ENCODE peak calls at places on chromosomes 2 and 18, in five cellular contexts. J is mesenchymal stem cell, K is IMR-90, M is H9, D is mesendoderm. I is an unnamed sample.

GRCh38 chr2:88658318-88658717 is 31.1 kb upstream of the EIF2AK3 start:
- DNase-seq in K (peak; percentile 79), D (no peak), J (peak; percentile 12), M (no peak), I (no peak)

GRCh38 chr2:132681766-132682165 is 11.8 kb upstream of the LYPD1 start:
- DNase-seq in K (peak; percentile 54), M (no peak), J (no peak), D (no peak), I (no peak)

GRCh38 chr2:152890746-152891145 is 172.3 kb downstream of the ARL6IP6 start:
- DNase-seq in M (no peak), J (no peak), K (no peak), D (no peak), I (no peak)

GRCh38 chr18:47095810-47096209 is 54.5 kb downstream of the HDHD2 start:
- DNase-seq in D (peak; percentile 5), J (no peak), K (no peak), M (no peak), I (no peak)

GRCh38 chr2:181178823-181179412 is 198.5 kb downstream of the UBE2E3 start:
- DNase-seq in M (peak; percentile 36), D (peak; percentile 58), J (no peak), K (no peak), I (no peak)

GRCh38 chr18:79945118-79946042 is 6.1 kb downstream of the SLC66A2 start:
- DNase-seq in K (no peak), M (peak; percentile 24), J (no peak), D (no peak), I (no peak)

GRCh38 chr2:108616731-108617161 is 82.5 kb downstream of the LIMS1 start:
- DNase-seq in J (peak; percentile 48), M (no peak), D (no peak), K (peak; percentile 55), I (no peak)

GRCh38 chr2:203413796-203414195 is 85.6 kb downstream of the ABI2 start:
- DNase-seq in J (no peak), D (no peak), M (no peak), K (no peak), I (no peak)

GRCh38 chr2:222318026-222318711 is 19.4 kb upstream of the PAX3 start:
- DNase-seq in M (peak; percentile 85), K (peak; percentile 52), J (peak; percentile 74), D (peak; percentile 87), I (no peak)

GRCh38 chr18:27411911-27412310 is 226.8 kb upstream of the CHST9 start:
- DNase-seq in M (no peak), D (no peak), J (peak; percentile 6), K (no peak), I (no peak)

GRCh38 chr2:209771474-209772292 is at the start of gene UNC80:
- DNase-seq in K (peak; percentile 36), M (peak; percentile 85), J (peak; percentile 49), D (peak; percentile 83), I (peak; percentile 89)

GRCh38 chr2:43169987-43170732 is 56.2 kb downstream of the ZFP36L2 start:
- DNase-seq in J (no peak), K (no peak), D (no peak), M (peak; percentile 70), I (no peak)

GRCh38 chr2:218529990-218530389 is 38.2 kb downstream of the USP37 start:
- DNase-seq in M (no peak), D (no peak), K (no peak), J (no peak), I (no peak)

GRCh38 chr18:72376256-72376655 is 167.9 kb downstream of the CBLN2 start:
- DNase-seq in K (no peak), D (no peak), J (no peak), M (no peak), I (no peak)

GRCh38 chr18:36600548-36600947 is 228.3 kb downstream of the TPGS2 start:
- DNase-seq in D (no peak), J (no peak), K (no peak), M (no peak), I (no peak)

GRCh38 chr18:75211721-75212625 is 1.4 kb downstream of the TSHZ1 start:
- DNase-seq in J (peak; percentile 39), M (peak; percentile 69), K (peak; percentile 19), D (peak; percentile 65), I (peak; percentile 23)

GRCh38 chr2:28707592-28707991 is 44.0 kb upstream of the PPP1CB start:
- DNase-seq in K (no peak), M (no peak), J (no peak), D (no peak), I (no peak)

GRCh38 chr18:12422936-12423335 is 15.2 kb downstream of the PRELID3A start:
- DNase-seq in K (no peak), M (peak; percentile 69), J (no peak), D (peak; percentile 74), I (no peak)

GRCh38 chr2:110858135-110858737 is 125.9 kb downstream of the ACOXL start:
- DNase-seq in M (peak; percentile 47), K (no peak), J (no peak), D (no peak), I (no peak)

GRCh38 chr18:3528251-3528650 is 78.3 kb downstream of the TGIF1 start:
- DNase-seq in M (no peak), D (no peak), K (no peak), J (no peak), I (no peak)

GRCh38 chr2:38712871-38713270 is 38.3 kb downstream of the SRSF7 start:
- DNase-seq in J (no peak), K (no peak), D (peak; percentile 63), M (no peak), I (no peak)

GRCh38 chr18:39773656-39774055 is 2181.4 kb upstream of the PIK3C3 start:
- DNase-seq in M (no peak), K (peak; percentile 6), J (no peak), D (no peak), I (no peak)

GRCh38 chr18:28984731-28985130 is 807.8 kb upstream of the CDH2 start:
- DNase-seq in J (no peak), M (no peak), D (no peak), K (peak; percentile 33), I (no peak)

GRCh38 chr2:188776634-188777033 is 197.5 kb upstream of the COL3A1 start:
- DNase-seq in M (no peak), J (peak; percentile 69), K (peak; percentile 93), D (no peak), I (no peak)

GRCh38 chr18:5303636-5304035 is 8.1 kb upstream of the ZBTB14 start:
- DNase-seq in M (no peak), D (no peak), J (no peak), K (no peak), I (no peak)

GRCh38 chr18:64519191-64519590 is 370.3 kb upstream of the LINC00305 start:
- DNase-seq in D (no peak), M (no peak), K (no peak), J (no peak), I (no peak)

GRCh38 chr2:238010572-238010971 is 43.8 kb downstream of the UBE2F start:
- DNase-seq in M (no peak), D (no peak), J (no peak), K (no peak), I (no peak)

GRCh38 chr2:157746234-157746950 is 117.7 kb upstream of the ACVR1C start:
- DNase-seq in K (peak; percentile 88), D (peak; percentile 39), J (peak; percentile 54), M (no peak), I (no peak)

GRCh38 chr2:83665894-83666293 is 793.2 kb downstream of the SUCLG1 start:
- DNase-seq in J (peak; percentile 1), D (no peak), M (no peak), K (peak; percentile 24), I (no peak)

GRCh38 chr2:188974184-188974583 is at the start of gene COL3A1:
- DNase-seq in K (peak; percentile 80), D (no peak), M (no peak), J (peak; percentile 78), I (no peak)

GRCh38 chr2:197943731-197944130 is 139.3 kb downstream of the PLCL1 start:
- DNase-seq in J (no peak), M (no peak), D (no peak), K (no peak), I (no peak)

GRCh38 chr2:142973822-142974207 is 96.4 kb downstream of the KYNU start:
- DNase-seq in M (no peak), D (no peak), J (peak; percentile 15), K (no peak), I (no peak)

GRCh38 chr2:127639111-127639474 is 6.9 kb upstream of the GPR17 start:
- DNase-seq in K (no peak), J (no peak), D (no peak), M (no peak), I (no peak)
- H2BK120ac ChIP-seq in K (peak overlapping the region; percentile 99), J (no peak overlapping the region), D (no peak overlapping the region), M (no peak overlapping the region), I (no peak overlapping the region)

GRCh38 chr2:96763511-96764252 is 3.0 kb downstream of the CNNM4 start:
- DNase-seq in D (peak; percentile 60), M (peak; percentile 65), K (no peak), J (peak; percentile 26), I (no peak)
- H2BK120ac ChIP-seq in D (no peak overlapping the region), M (no peak overlapping the region), K (no peak overlapping the region), J (no peak overlapping the region), I (peak overlapping the region; percentile 25)

GRCh38 chr2:70008290-70008689 is 46.9 kb upstream of the ASPRV1 start:
- DNase-seq in J (no peak), M (no peak), D (no peak), K (no peak), I (no peak)

GRCh38 chr2:70007151-70007550 is 45.7 kb upstream of the ASPRV1 start:
- DNase-seq in J (no peak), K (no peak), D (no peak), M (no peak), I (no peak)

GRCh38 chr2:70003093-70003830 is 41.8 kb upstream of the ASPRV1 start:
- DNase-seq in K (no peak), D (no peak), M (no peak), J (no peak), I (no peak)

GRCh38 chr2:70006447-70006784 is 45.0 kb upstream of the ASPRV1 start:
- DNase-seq in K (no peak), D (no peak), M (no peak), J (no peak), I (no peak)

GRCh38 chr2:70005752-70006446 is 44.5 kb upstream of the ASPRV1 start:
- DNase-seq in K (no peak), J (no peak), M (peak; percentile 45), D (peak; percentile 58), I (no peak)
- H2BK120ac ChIP-seq in K (peak overlapping the region; percentile 2), J (no peak overlapping the region), M (no peak overlapping the region), D (no peak overlapping the region), I (no peak overlapping the region)

DNA sequence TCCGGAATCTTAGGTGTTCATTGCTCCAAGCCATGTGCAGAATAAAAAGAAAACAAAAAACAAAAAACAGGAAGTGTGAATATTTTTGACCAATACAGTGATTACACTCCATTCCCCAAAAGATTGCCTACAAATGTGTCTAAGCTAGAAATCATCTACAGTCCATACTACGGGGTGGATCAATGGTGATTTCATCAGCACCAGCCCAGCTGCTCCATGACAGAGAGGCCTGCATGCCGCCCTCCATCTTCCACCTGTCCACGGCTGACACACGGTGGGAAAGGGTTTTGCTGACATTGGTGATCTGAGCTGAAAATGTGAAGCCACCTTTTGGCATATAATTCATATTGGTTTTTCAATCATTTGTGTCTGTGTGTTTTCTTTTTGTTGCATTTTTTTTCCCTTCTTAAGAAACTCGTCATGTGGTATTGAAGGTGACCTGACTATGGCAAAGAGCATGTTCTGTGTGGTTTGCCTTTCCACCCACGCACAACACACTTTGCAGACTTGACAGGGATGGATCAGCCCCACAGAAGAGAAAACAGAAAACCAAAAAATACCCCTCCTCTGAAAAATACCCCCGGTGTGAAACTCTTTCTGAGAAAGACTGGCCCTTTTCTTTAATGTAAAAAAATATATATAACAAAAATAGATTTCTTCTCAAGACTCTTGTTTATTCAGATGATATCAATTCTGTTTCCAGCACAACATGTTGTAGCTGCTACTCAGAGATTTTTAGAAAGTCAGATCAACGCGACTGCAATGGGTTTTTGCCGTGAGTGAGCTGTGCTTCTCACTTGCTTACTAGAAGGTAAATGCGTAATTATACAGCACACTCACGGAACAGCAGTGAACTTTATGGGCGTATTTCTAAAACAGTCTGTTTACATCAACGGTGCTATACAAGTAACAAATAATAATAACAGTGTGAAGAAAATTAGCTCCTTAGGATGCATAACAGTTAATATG is 533.3 kb downstream of the RNF144A start:
- DNase-seq in K (no peak), M (no peak), D (no peak), J (no peak), I (no peak)
- H2BK120ac ChIP-seq in K (no peak overlapping the region), M (no peak overlapping the region), D (no peak overlapping the region), J (no peak overlapping the region), I (no peak overlapping the region)